ENCODE peak calls at places on chromosomes 12 and 14, in five cellular contexts. One of them, this sample, is unnamed.

GRCh38 chr14:68685419-68686211 is 107.3 kb downstream of the ZFP36L1 start:
- DNase-seq in upper lobe of right lung: peak
- DNase-seq in mammary epithelial cell: peak
- DNase-seq in pancreas: no peak
- DNase-seq in foreskin keratinocyte: peak
- DNase-seq in this sample: peak

GRCh38 chr14:90547968-90548367 is 151.1 kb downstream of the CALM1 start:
- DNase-seq in upper lobe of right lung: no peak
- DNase-seq in mammary epithelial cell: no peak
- DNase-seq in pancreas: no peak
- DNase-seq in foreskin keratinocyte: no peak
- DNase-seq in this sample: no peak

GRCh38 chr14:43894534-43894933 is 612.5 kb downstream of the FSCB start:
- DNase-seq in upper lobe of right lung: no peak
- DNase-seq in mammary epithelial cell: no peak
- DNase-seq in pancreas: no peak
- DNase-seq in foreskin keratinocyte: no peak
- DNase-seq in this sample: no peak

GRCh38 chr12:121467638-121468403 is 67.9 kb downstream of the RNF34 start:
- DNase-seq in upper lobe of right lung: peak
- DNase-seq in mammary epithelial cell: no peak
- DNase-seq in pancreas: peak
- DNase-seq in foreskin keratinocyte: no peak
- DNase-seq in this sample: no peak

GRCh38 chr12:42987216-42987631 is 397.7 kb upstream of the PRICKLE1 start:
- DNase-seq in upper lobe of right lung: no peak
- DNase-seq in mammary epithelial cell: no peak
- DNase-seq in pancreas: no peak
- DNase-seq in foreskin keratinocyte: no peak
- DNase-seq in this sample: no peak

GRCh38 chr12:128737292-128737966 is 86.3 kb downstream of the SLC15A4 start:
- DNase-seq in upper lobe of right lung: no peak
- DNase-seq in mammary epithelial cell: no peak
- DNase-seq in pancreas: no peak
- DNase-seq in foreskin keratinocyte: no peak
- DNase-seq in this sample: no peak

GRCh38 chr14:23708343-23708742 is 72.2 kb downstream of the DHRS2 start:
- DNase-seq in upper lobe of right lung: no peak
- DNase-seq in mammary epithelial cell: no peak
- DNase-seq in pancreas: no peak
- DNase-seq in foreskin keratinocyte: no peak
- DNase-seq in this sample: no peak

GRCh38 chr12:101829639-101830390 is 944 bp downstream of the GNPTAB start:
- DNase-seq in upper lobe of right lung: no peak
- DNase-seq in mammary epithelial cell: no peak
- DNase-seq in pancreas: no peak
- DNase-seq in foreskin keratinocyte: no peak
- DNase-seq in this sample: no peak

GRCh38 chr12:132357623-132358186 is 28.3 kb upstream of the GALNT9 start:
- DNase-seq in upper lobe of right lung: peak
- DNase-seq in mammary epithelial cell: no peak
- DNase-seq in pancreas: no peak
- DNase-seq in foreskin keratinocyte: no peak
- DNase-seq in this sample: no peak

GRCh38 chr14:105885561-105886320 is 359.4 kb downstream of the TMEM121 start:
- DNase-seq in upper lobe of right lung: peak
- DNase-seq in mammary epithelial cell: no peak
- DNase-seq in pancreas: no peak
- DNase-seq in foreskin keratinocyte: no peak
- DNase-seq in this sample: no peak

GRCh38 chr12:291153-291723 is 28.6 kb upstream of the SLC6A13 start:
- DNase-seq in upper lobe of right lung: no peak
- DNase-seq in mammary epithelial cell: no peak
- DNase-seq in pancreas: no peak
- DNase-seq in foreskin keratinocyte: no peak
- DNase-seq in this sample: no peak

GRCh38 chr12:96986883-96987523 is 79.9 kb downstream of the NEDD1 start:
- DNase-seq in upper lobe of right lung: no peak
- DNase-seq in mammary epithelial cell: no peak
- DNase-seq in pancreas: no peak
- DNase-seq in foreskin keratinocyte: no peak
- DNase-seq in this sample: peak

GRCh38 chr14:55689971-55690871 is 110.2 kb downstream of the KTN1 start:
- DNase-seq in upper lobe of right lung: no peak
- DNase-seq in mammary epithelial cell: no peak
- DNase-seq in pancreas: no peak
- DNase-seq in foreskin keratinocyte: no peak
- DNase-seq in this sample: no peak

GRCh38 chr12:24596768-24597388 is 352.0 kb downstream of the BCAT1 start:
- DNase-seq in upper lobe of right lung: no peak
- DNase-seq in mammary epithelial cell: peak
- DNase-seq in pancreas: no peak
- DNase-seq in foreskin keratinocyte: no peak
- DNase-seq in this sample: peak

GRCh38 chr12:124453419-124454351 is 113.7 kb downstream of the NCOR2 start:
- DNase-seq in upper lobe of right lung: peak
- DNase-seq in mammary epithelial cell: no peak
- DNase-seq in pancreas: peak
- DNase-seq in foreskin keratinocyte: no peak
- DNase-seq in this sample: peak

GRCh38 chr12:117526756-117527479 is 165.5 kb upstream of the NOS1 start:
- DNase-seq in upper lobe of right lung: no peak
- DNase-seq in mammary epithelial cell: no peak
- DNase-seq in pancreas: no peak
- DNase-seq in foreskin keratinocyte: no peak
- DNase-seq in this sample: no peak

GRCh38 chr12:53676715-53677611 is 1.1 kb upstream of the ATP5MC2 start:
- DNase-seq in upper lobe of right lung: peak
- DNase-seq in mammary epithelial cell: no peak
- DNase-seq in pancreas: no peak
- DNase-seq in foreskin keratinocyte: no peak
- DNase-seq in this sample: peak

GRCh38 chr14:52703225-52703624 is 3.8 kb upstream of the PSMC6 start:
- DNase-seq in upper lobe of right lung: no peak
- DNase-seq in mammary epithelial cell: peak
- DNase-seq in pancreas: no peak
- DNase-seq in foreskin keratinocyte: peak
- DNase-seq in this sample: peak

GRCh38 chr14:74583689-74584434 is 28.2 kb downstream of the LTBP2 start:
- DNase-seq in upper lobe of right lung: no peak
- DNase-seq in mammary epithelial cell: peak
- DNase-seq in pancreas: no peak
- DNase-seq in foreskin keratinocyte: peak
- DNase-seq in this sample: peak

GRCh38 chr12:128587918-128588317 is 235.8 kb downstream of the SLC15A4 start:
- DNase-seq in upper lobe of right lung: no peak
- DNase-seq in mammary epithelial cell: no peak
- DNase-seq in pancreas: no peak
- DNase-seq in foreskin keratinocyte: no peak
- DNase-seq in this sample: no peak

GRCh38 chr14:67137744-67138371 is 51.4 kb upstream of the GARIN2 start:
- DNase-seq in upper lobe of right lung: no peak
- DNase-seq in mammary epithelial cell: peak
- DNase-seq in pancreas: no peak
- DNase-seq in foreskin keratinocyte: no peak
- DNase-seq in this sample: peak

GRCh38 chr12:58741226-58741625 is 179.1 kb downstream of the LRIG3 start:
- DNase-seq in upper lobe of right lung: no peak
- DNase-seq in mammary epithelial cell: no peak
- DNase-seq in pancreas: no peak
- DNase-seq in foreskin keratinocyte: no peak
- DNase-seq in this sample: no peak

GRCh38 chr12:49764126-49764525 is 22.8 kb downstream of the TMBIM6 start:
- DNase-seq in upper lobe of right lung: no peak
- DNase-seq in mammary epithelial cell: no peak
- DNase-seq in pancreas: no peak
- DNase-seq in foreskin keratinocyte: no peak
- DNase-seq in this sample: no peak

GRCh38 chr14:103100281-103101121 is 6.0 kb downstream of the EXOC3L4 start:
- DNase-seq in upper lobe of right lung: no peak
- DNase-seq in mammary epithelial cell: no peak
- DNase-seq in pancreas: no peak
- DNase-seq in foreskin keratinocyte: no peak
- DNase-seq in this sample: no peak

GRCh38 chr14:104372390-104373054 is 207.0 kb upstream of the C14orf180 start:
- DNase-seq in upper lobe of right lung: no peak
- DNase-seq in mammary epithelial cell: no peak
- DNase-seq in pancreas: no peak
- DNase-seq in foreskin keratinocyte: no peak
- DNase-seq in this sample: no peak

GRCh38 chr12:122837306-122838265 is 2.3 kb downstream of the HIP1R start:
- DNase-seq in upper lobe of right lung: no peak
- DNase-seq in mammary epithelial cell: no peak
- DNase-seq in pancreas: no peak
- DNase-seq in foreskin keratinocyte: no peak
- DNase-seq in this sample: no peak

DNA sequence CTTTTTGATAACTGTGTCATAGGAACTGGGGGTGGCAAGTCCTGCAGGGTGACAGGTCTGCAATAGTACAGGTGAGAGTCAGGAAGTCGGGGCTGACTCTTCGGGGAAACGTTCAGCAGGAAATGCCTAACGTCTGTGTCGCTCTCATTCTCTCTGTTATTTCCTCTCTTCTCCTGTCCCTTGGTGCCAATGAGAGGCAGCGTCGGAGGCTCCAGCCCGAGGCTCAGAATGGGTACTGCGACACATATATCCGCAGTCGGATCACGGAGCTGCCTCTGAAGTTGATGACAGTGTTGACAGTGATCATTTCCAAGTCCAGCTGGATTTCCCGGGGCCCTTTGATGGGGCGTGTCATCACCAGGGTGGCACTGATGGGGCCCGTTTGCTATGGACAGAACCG is 2.7 kb upstream of the TC2N start:
- DNase-seq in upper lobe of right lung: no peak
- DNase-seq in mammary epithelial cell: peak
- DNase-seq in pancreas: peak
- DNase-seq in foreskin keratinocyte: peak
- DNase-seq in this sample: peak
- H3K27ac ChIP-seq in upper lobe of right lung: peak
- H3K27ac ChIP-seq in mammary epithelial cell: no peak
- H3K27ac ChIP-seq in pancreas: peak
- H3K27ac ChIP-seq in foreskin keratinocyte: no peak
- H3K27ac ChIP-seq in this sample: no peak

DNA sequence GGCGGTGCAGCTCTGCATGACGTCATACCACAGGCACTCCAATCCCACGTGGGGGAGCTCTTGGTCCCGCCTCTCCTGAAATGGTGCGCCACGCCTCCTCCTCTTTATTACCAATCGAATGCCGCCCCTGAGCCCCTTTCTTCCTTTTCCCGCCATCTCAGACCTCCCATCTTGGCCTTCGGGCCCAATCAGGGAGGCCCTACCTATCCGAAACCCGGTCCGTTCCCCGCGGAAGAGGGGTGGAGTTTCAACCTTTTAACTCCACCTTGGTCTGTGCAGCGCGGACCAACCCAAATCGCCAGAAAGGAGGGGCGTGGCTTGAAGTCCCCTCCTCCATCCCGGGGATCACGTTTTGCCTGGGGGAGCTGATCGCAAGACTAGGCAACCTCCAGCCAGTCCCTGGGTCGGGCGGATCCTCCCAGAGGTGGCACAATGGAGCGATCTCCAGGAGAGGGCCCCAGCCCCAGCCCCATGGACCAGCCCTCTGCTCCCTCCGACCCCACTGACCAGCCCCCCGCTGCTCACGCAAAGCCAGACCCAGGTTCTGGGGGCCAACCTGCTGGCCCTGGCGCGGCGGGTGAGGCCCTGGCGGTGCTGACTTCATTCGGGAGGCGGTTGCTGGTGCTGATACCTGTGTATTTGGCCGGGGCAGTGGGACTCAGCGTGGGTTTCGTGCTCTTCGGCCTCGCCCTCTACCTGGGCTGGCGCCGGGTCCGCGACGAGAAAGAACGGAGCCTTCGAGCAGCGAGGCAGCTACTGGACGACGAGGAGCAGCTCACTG is at the start of gene ESYT1:
- DNase-seq in upper lobe of right lung: peak
- DNase-seq in mammary epithelial cell: peak
- DNase-seq in pancreas: peak
- DNase-seq in foreskin keratinocyte: peak
- DNase-seq in this sample: peak
- TF ChIP-seq CTCF in upper lobe of right lung: no peak
- TF ChIP-seq CTCF in mammary epithelial cell: no peak
- TF ChIP-seq CTCF in pancreas: no peak
- TF ChIP-seq CTCF in foreskin keratinocyte: peak
- TF ChIP-seq CTCF in this sample: no peak

GRCh38 chr12:29688914-29689313 is 94.8 kb downstream of the TMTC1 start:
- DNase-seq in upper lobe of right lung: no peak
- DNase-seq in mammary epithelial cell: no peak
- DNase-seq in pancreas: no peak
- DNase-seq in foreskin keratinocyte: no peak
- DNase-seq in this sample: no peak
- H3K27ac ChIP-seq in upper lobe of right lung: no peak
- H3K27ac ChIP-seq in mammary epithelial cell: no peak
- H3K27ac ChIP-seq in pancreas: no peak
- H3K27ac ChIP-seq in foreskin keratinocyte: no peak
- H3K27ac ChIP-seq in this sample: no peak

GRCh38 chr12:69368171-69368570 is 8.6 kb downstream of the YEATS4 start:
- DNase-seq in upper lobe of right lung: no peak
- DNase-seq in mammary epithelial cell: no peak
- DNase-seq in pancreas: no peak
- DNase-seq in foreskin keratinocyte: no peak
- DNase-seq in this sample: no peak
- TF ChIP-seq CTCF in upper lobe of right lung: no peak
- TF ChIP-seq CTCF in mammary epithelial cell: no peak
- TF ChIP-seq CTCF in pancreas: no peak
- TF ChIP-seq CTCF in foreskin keratinocyte: no peak
- TF ChIP-seq CTCF in this sample: no peak

DNA sequence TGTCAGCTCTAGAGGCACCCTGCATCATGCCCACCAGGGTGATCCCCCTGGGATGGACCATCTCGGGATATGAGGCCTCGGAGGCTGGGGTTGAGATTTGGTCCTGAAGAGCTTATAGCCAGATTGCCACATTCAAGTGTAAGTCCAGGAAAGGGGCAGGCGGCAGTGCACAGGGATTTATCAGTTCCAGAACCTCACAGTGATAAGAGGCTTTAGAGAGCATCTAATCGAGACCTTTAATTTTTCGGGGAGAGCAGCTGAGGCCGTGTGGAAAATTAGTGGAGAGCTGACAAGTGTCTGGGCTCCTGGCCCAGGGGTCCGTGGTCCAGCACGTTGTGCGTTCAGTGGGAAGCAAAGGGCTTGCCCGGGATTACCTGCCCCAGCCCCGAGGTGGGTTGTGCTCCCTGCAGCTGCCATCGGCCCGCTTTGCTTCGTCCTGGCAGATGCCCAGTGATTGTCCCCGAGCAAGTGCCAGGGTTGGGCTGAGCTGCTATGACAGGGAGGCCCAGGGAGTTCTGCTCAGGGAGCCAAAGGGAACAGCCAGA is 52.1 kb downstream of the C14orf132 start:
- DNase-seq in upper lobe of right lung: no peak
- DNase-seq in mammary epithelial cell: no peak
- DNase-seq in pancreas: no peak
- DNase-seq in foreskin keratinocyte: no peak
- DNase-seq in this sample: no peak
- H3K27ac ChIP-seq in upper lobe of right lung: no peak
- H3K27ac ChIP-seq in mammary epithelial cell: no peak
- H3K27ac ChIP-seq in pancreas: no peak
- H3K27ac ChIP-seq in foreskin keratinocyte: no peak
- H3K27ac ChIP-seq in this sample: no peak

GRCh38 chr14:80862983-80863382 is 78.6 kb downstream of the CEP128 start:
- DNase-seq in upper lobe of right lung: no peak
- DNase-seq in mammary epithelial cell: no peak
- DNase-seq in pancreas: no peak
- DNase-seq in foreskin keratinocyte: no peak
- DNase-seq in this sample: no peak
- TF ChIP-seq CTCF in upper lobe of right lung: no peak
- TF ChIP-seq CTCF in mammary epithelial cell: peak
- TF ChIP-seq CTCF in pancreas: no peak
- TF ChIP-seq CTCF in foreskin keratinocyte: peak
- TF ChIP-seq CTCF in this sample: peak

This sample was measured in RWPE1.